ENCODE peak calls at places on chromosome 3, in ten cellular contexts. One of them, this sample, is unnamed.
A peak's percentile ranks its signal among the peaks of the same experiment; 100 is the strongest.

GRCh38 chr3:167456157-167456799 is 17.6 kb downstream of the SERPINI2 start:
- DNase-seq in ureter: no peak
- DNase-seq in occipital lobe: no peak
- DNase-seq in CD8-positive, alpha-beta memory T cell: no peak
- DNase-seq in activated T-helper 9 cell treated with anti-CD3 and anti-CD28 coated beads, Interleukin-2, amount 50 U/mL, for 16 hours: no peak
- DNase-seq in amniotic stem cell: no peak
- DNase-seq in activated CD4-positive, alpha-beta T cell treated with anti-CD3 and anti-CD28 coated beads, Interleukin-2, amount 50 U/mL, for 4 hours: no peak
- DNase-seq in NCI-H1436: no peak
- DNase-seq in RWPE1: no peak
- DNase-seq in GM19239: no peak
- DNase-seq in this sample: no peak

GRCh38 chr3:149333518-149333859 is at the start of gene TM4SF18:
- DNase-seq in ureter: no peak
- DNase-seq in occipital lobe: no peak
- DNase-seq in CD8-positive, alpha-beta memory T cell: no peak
- DNase-seq in activated T-helper 9 cell treated with anti-CD3 and anti-CD28 coated beads, Interleukin-2, amount 50 U/mL, for 16 hours: no peak
- DNase-seq in amniotic stem cell: no peak
- DNase-seq in activated CD4-positive, alpha-beta T cell treated with anti-CD3 and anti-CD28 coated beads, Interleukin-2, amount 50 U/mL, for 4 hours: no peak
- DNase-seq in NCI-H1436: no peak
- DNase-seq in RWPE1: no peak
- DNase-seq in GM19239: no peak
- DNase-seq in this sample: no peak

GRCh38 chr3:124859025-124859424 is 28.1 kb downstream of the ITGB5 start:
- DNase-seq in ureter: no peak
- DNase-seq in occipital lobe: no peak
- DNase-seq in CD8-positive, alpha-beta memory T cell: no peak
- DNase-seq in activated T-helper 9 cell treated with anti-CD3 and anti-CD28 coated beads, Interleukin-2, amount 50 U/mL, for 16 hours: no peak
- DNase-seq in amniotic stem cell: no peak
- DNase-seq in activated CD4-positive, alpha-beta T cell treated with anti-CD3 and anti-CD28 coated beads, Interleukin-2, amount 50 U/mL, for 4 hours: no peak
- DNase-seq in NCI-H1436: no peak
- DNase-seq in RWPE1: no peak
- DNase-seq in GM19239: no peak
- DNase-seq in this sample: no peak

GRCh38 chr3:195911041-195911945 is 2.9 kb upstream of the TNK2 start:
- DNase-seq in ureter: no peak
- DNase-seq in occipital lobe: no peak
- DNase-seq in CD8-positive, alpha-beta memory T cell: no peak
- DNase-seq in activated T-helper 9 cell treated with anti-CD3 and anti-CD28 coated beads, Interleukin-2, amount 50 U/mL, for 16 hours: no peak
- DNase-seq in amniotic stem cell: no peak
- DNase-seq in activated CD4-positive, alpha-beta T cell treated with anti-CD3 and anti-CD28 coated beads, Interleukin-2, amount 50 U/mL, for 4 hours: no peak
- DNase-seq in NCI-H1436: no peak
- DNase-seq in RWPE1: no peak
- DNase-seq in GM19239: no peak
- DNase-seq in this sample: no peak

GRCh38 chr3:98743071-98743470 is 20.1 kb upstream of the ST3GAL6 start:
- DNase-seq in ureter: no peak
- DNase-seq in occipital lobe: no peak
- DNase-seq in CD8-positive, alpha-beta memory T cell: no peak
- DNase-seq in activated T-helper 9 cell treated with anti-CD3 and anti-CD28 coated beads, Interleukin-2, amount 50 U/mL, for 16 hours: no peak
- DNase-seq in amniotic stem cell: no peak
- DNase-seq in activated CD4-positive, alpha-beta T cell treated with anti-CD3 and anti-CD28 coated beads, Interleukin-2, amount 50 U/mL, for 4 hours: no peak
- DNase-seq in NCI-H1436: no peak
- DNase-seq in RWPE1: no peak
- DNase-seq in GM19239: no peak
- DNase-seq in this sample: no peak

GRCh38 chr3:69740103-69741021 is 1.1 kb downstream of the MITF start:
- DNase-seq in ureter: peak; percentile 51
- DNase-seq in occipital lobe: no peak
- DNase-seq in CD8-positive, alpha-beta memory T cell: no peak
- DNase-seq in activated T-helper 9 cell treated with anti-CD3 and anti-CD28 coated beads, Interleukin-2, amount 50 U/mL, for 16 hours: no peak
- DNase-seq in amniotic stem cell: no peak
- DNase-seq in activated CD4-positive, alpha-beta T cell treated with anti-CD3 and anti-CD28 coated beads, Interleukin-2, amount 50 U/mL, for 4 hours: no peak
- DNase-seq in NCI-H1436: no peak
- DNase-seq in RWPE1: peak; percentile 52
- DNase-seq in GM19239: no peak
- DNase-seq in this sample: no peak

GRCh38 chr3:134852893-134853351 is 57.9 kb downstream of the EPHB1 start:
- DNase-seq in ureter: no peak
- DNase-seq in occipital lobe: no peak
- DNase-seq in CD8-positive, alpha-beta memory T cell: no peak
- DNase-seq in activated T-helper 9 cell treated with anti-CD3 and anti-CD28 coated beads, Interleukin-2, amount 50 U/mL, for 16 hours: no peak
- DNase-seq in amniotic stem cell: no peak
- DNase-seq in activated CD4-positive, alpha-beta T cell treated with anti-CD3 and anti-CD28 coated beads, Interleukin-2, amount 50 U/mL, for 4 hours: no peak
- DNase-seq in NCI-H1436: no peak
- DNase-seq in RWPE1: no peak
- DNase-seq in GM19239: peak; percentile 58
- DNase-seq in this sample: no peak

GRCh38 chr3:194255252-194256039 is 95.7 kb downstream of the CPN2 start:
- DNase-seq in ureter: peak; percentile 75
- DNase-seq in occipital lobe: peak; percentile 17
- DNase-seq in CD8-positive, alpha-beta memory T cell: peak; percentile 8
- DNase-seq in activated T-helper 9 cell treated with anti-CD3 and anti-CD28 coated beads, Interleukin-2, amount 50 U/mL, for 16 hours: peak; percentile 25
- DNase-seq in amniotic stem cell: no peak
- DNase-seq in activated CD4-positive, alpha-beta T cell treated with anti-CD3 and anti-CD28 coated beads, Interleukin-2, amount 50 U/mL, for 4 hours: peak; percentile 31
- DNase-seq in NCI-H1436: no peak
- DNase-seq in RWPE1: no peak
- DNase-seq in GM19239: no peak
- DNase-seq in this sample: no peak

GRCh38 chr3:172096881-172097420 is 57.6 kb downstream of the FNDC3B start:
- DNase-seq in ureter: no peak
- DNase-seq in occipital lobe: no peak
- DNase-seq in CD8-positive, alpha-beta memory T cell: no peak
- DNase-seq in activated T-helper 9 cell treated with anti-CD3 and anti-CD28 coated beads, Interleukin-2, amount 50 U/mL, for 16 hours: no peak
- DNase-seq in amniotic stem cell: no peak
- DNase-seq in activated CD4-positive, alpha-beta T cell treated with anti-CD3 and anti-CD28 coated beads, Interleukin-2, amount 50 U/mL, for 4 hours: no peak
- DNase-seq in NCI-H1436: no peak
- DNase-seq in RWPE1: peak; percentile 83
- DNase-seq in GM19239: no peak
- DNase-seq in this sample: no peak

GRCh38 chr3:45644467-45645201 is 44.6 kb upstream of the SACM1L start:
- DNase-seq in ureter: no peak
- DNase-seq in occipital lobe: no peak
- DNase-seq in CD8-positive, alpha-beta memory T cell: no peak
- DNase-seq in activated T-helper 9 cell treated with anti-CD3 and anti-CD28 coated beads, Interleukin-2, amount 50 U/mL, for 16 hours: no peak
- DNase-seq in amniotic stem cell: peak; percentile 86
- DNase-seq in activated CD4-positive, alpha-beta T cell treated with anti-CD3 and anti-CD28 coated beads, Interleukin-2, amount 50 U/mL, for 4 hours: no peak
- DNase-seq in NCI-H1436: no peak
- DNase-seq in RWPE1: peak; percentile 70
- DNase-seq in GM19239: no peak
- DNase-seq in this sample: no peak

GRCh38 chr3:62990704-62991413 is 115.6 kb upstream of the CADPS start:
- DNase-seq in ureter: no peak
- DNase-seq in occipital lobe: no peak
- DNase-seq in CD8-positive, alpha-beta memory T cell: no peak
- DNase-seq in activated T-helper 9 cell treated with anti-CD3 and anti-CD28 coated beads, Interleukin-2, amount 50 U/mL, for 16 hours: no peak
- DNase-seq in amniotic stem cell: no peak
- DNase-seq in activated CD4-positive, alpha-beta T cell treated with anti-CD3 and anti-CD28 coated beads, Interleukin-2, amount 50 U/mL, for 4 hours: no peak
- DNase-seq in NCI-H1436: peak; percentile 63
- DNase-seq in RWPE1: no peak
- DNase-seq in GM19239: no peak
- DNase-seq in this sample: no peak

GRCh38 chr3:184233127-184233843 is 3.9 kb downstream of the VWA5B2 start:
- DNase-seq in ureter: no peak
- DNase-seq in occipital lobe: no peak
- DNase-seq in CD8-positive, alpha-beta memory T cell: no peak
- DNase-seq in activated T-helper 9 cell treated with anti-CD3 and anti-CD28 coated beads, Interleukin-2, amount 50 U/mL, for 16 hours: no peak
- DNase-seq in amniotic stem cell: no peak
- DNase-seq in activated CD4-positive, alpha-beta T cell treated with anti-CD3 and anti-CD28 coated beads, Interleukin-2, amount 50 U/mL, for 4 hours: no peak
- DNase-seq in NCI-H1436: no peak
- DNase-seq in RWPE1: no peak
- DNase-seq in GM19239: no peak
- DNase-seq in this sample: no peak

GRCh38 chr3:15206662-15207576 is 873 bp downstream of the CAPN7 start:
- DNase-seq in ureter: peak; percentile 55
- DNase-seq in occipital lobe: no peak
- DNase-seq in CD8-positive, alpha-beta memory T cell: no peak
- DNase-seq in activated T-helper 9 cell treated with anti-CD3 and anti-CD28 coated beads, Interleukin-2, amount 50 U/mL, for 16 hours: no peak
- DNase-seq in amniotic stem cell: no peak
- DNase-seq in activated CD4-positive, alpha-beta T cell treated with anti-CD3 and anti-CD28 coated beads, Interleukin-2, amount 50 U/mL, for 4 hours: no peak
- DNase-seq in NCI-H1436: no peak
- DNase-seq in RWPE1: peak; percentile 33
- DNase-seq in GM19239: no peak
- DNase-seq in this sample: no peak

GRCh38 chr3:64157150-64158035 is 67.9 kb downstream of the PRICKLE2 start:
- DNase-seq in ureter: peak; percentile 62
- DNase-seq in occipital lobe: no peak
- DNase-seq in CD8-positive, alpha-beta memory T cell: no peak
- DNase-seq in activated T-helper 9 cell treated with anti-CD3 and anti-CD28 coated beads, Interleukin-2, amount 50 U/mL, for 16 hours: no peak
- DNase-seq in amniotic stem cell: no peak
- DNase-seq in activated CD4-positive, alpha-beta T cell treated with anti-CD3 and anti-CD28 coated beads, Interleukin-2, amount 50 U/mL, for 4 hours: no peak
- DNase-seq in NCI-H1436: no peak
- DNase-seq in RWPE1: no peak
- DNase-seq in GM19239: no peak
- DNase-seq in this sample: no peak

GRCh38 chr3:152232679-152233078 is 36.0 kb upstream of the MBNL1 start:
- DNase-seq in ureter: no peak
- DNase-seq in occipital lobe: no peak
- DNase-seq in CD8-positive, alpha-beta memory T cell: no peak
- DNase-seq in activated T-helper 9 cell treated with anti-CD3 and anti-CD28 coated beads, Interleukin-2, amount 50 U/mL, for 16 hours: no peak
- DNase-seq in amniotic stem cell: no peak
- DNase-seq in activated CD4-positive, alpha-beta T cell treated with anti-CD3 and anti-CD28 coated beads, Interleukin-2, amount 50 U/mL, for 4 hours: no peak
- DNase-seq in NCI-H1436: no peak
- DNase-seq in RWPE1: no peak
- DNase-seq in GM19239: no peak
- DNase-seq in this sample: no peak

GRCh38 chr3:29065211-29065785 is 215.6 kb upstream of the RBMS3 start:
- DNase-seq in ureter: peak; percentile 57
- DNase-seq in occipital lobe: peak; percentile 53
- DNase-seq in CD8-positive, alpha-beta memory T cell: no peak
- DNase-seq in activated T-helper 9 cell treated with anti-CD3 and anti-CD28 coated beads, Interleukin-2, amount 50 U/mL, for 16 hours: no peak
- DNase-seq in amniotic stem cell: peak; percentile 93
- DNase-seq in activated CD4-positive, alpha-beta T cell treated with anti-CD3 and anti-CD28 coated beads, Interleukin-2, amount 50 U/mL, for 4 hours: no peak
- DNase-seq in NCI-H1436: no peak
- DNase-seq in RWPE1: peak; percentile 78
- DNase-seq in GM19239: no peak
- DNase-seq in this sample: peak; percentile 67

GRCh38 chr3:158768881-158769518 is 32.9 kb upstream of the MFSD1 start:
- DNase-seq in ureter: no peak
- DNase-seq in occipital lobe: no peak
- DNase-seq in CD8-positive, alpha-beta memory T cell: no peak
- DNase-seq in activated T-helper 9 cell treated with anti-CD3 and anti-CD28 coated beads, Interleukin-2, amount 50 U/mL, for 16 hours: no peak
- DNase-seq in amniotic stem cell: peak; percentile 84
- DNase-seq in activated CD4-positive, alpha-beta T cell treated with anti-CD3 and anti-CD28 coated beads, Interleukin-2, amount 50 U/mL, for 4 hours: no peak
- DNase-seq in NCI-H1436: no peak
- DNase-seq in RWPE1: peak; percentile 43
- DNase-seq in GM19239: no peak
- DNase-seq in this sample: no peak

GRCh38 chr3:55322649-55323048 is 164.5 kb downstream of the WNT5A start:
- DNase-seq in ureter: no peak
- DNase-seq in occipital lobe: no peak
- DNase-seq in CD8-positive, alpha-beta memory T cell: no peak
- DNase-seq in activated T-helper 9 cell treated with anti-CD3 and anti-CD28 coated beads, Interleukin-2, amount 50 U/mL, for 16 hours: no peak
- DNase-seq in amniotic stem cell: no peak
- DNase-seq in activated CD4-positive, alpha-beta T cell treated with anti-CD3 and anti-CD28 coated beads, Interleukin-2, amount 50 U/mL, for 4 hours: no peak
- DNase-seq in NCI-H1436: peak; percentile 55
- DNase-seq in RWPE1: no peak
- DNase-seq in GM19239: no peak
- DNase-seq in this sample: peak; percentile 36

GRCh38 chr3:126977821-126978220 is 5.1 kb upstream of the PLXNA1 start:
- DNase-seq in ureter: no peak
- DNase-seq in occipital lobe: no peak
- DNase-seq in CD8-positive, alpha-beta memory T cell: no peak
- DNase-seq in activated T-helper 9 cell treated with anti-CD3 and anti-CD28 coated beads, Interleukin-2, amount 50 U/mL, for 16 hours: no peak
- DNase-seq in amniotic stem cell: no peak
- DNase-seq in activated CD4-positive, alpha-beta T cell treated with anti-CD3 and anti-CD28 coated beads, Interleukin-2, amount 50 U/mL, for 4 hours: no peak
- DNase-seq in NCI-H1436: no peak
- DNase-seq in RWPE1: no peak
- DNase-seq in GM19239: no peak
- DNase-seq in this sample: no peak

GRCh38 chr3:184733971-184734608 is 22.2 kb upstream of the MAGEF1 start:
- DNase-seq in ureter: peak; percentile 19
- DNase-seq in occipital lobe: no peak
- DNase-seq in CD8-positive, alpha-beta memory T cell: no peak
- DNase-seq in activated T-helper 9 cell treated with anti-CD3 and anti-CD28 coated beads, Interleukin-2, amount 50 U/mL, for 16 hours: no peak
- DNase-seq in amniotic stem cell: no peak
- DNase-seq in activated CD4-positive, alpha-beta T cell treated with anti-CD3 and anti-CD28 coated beads, Interleukin-2, amount 50 U/mL, for 4 hours: no peak
- DNase-seq in NCI-H1436: no peak
- DNase-seq in RWPE1: no peak
- DNase-seq in GM19239: no peak
- DNase-seq in this sample: no peak